ENCODE peak calls at places on chromosomes 6 and 20, in five cellular contexts. L is IMR-90, V is ovary, J is heart left ventricle, Q is A549. X is an unnamed sample.

GRCh38 chr6:22737331-22737730 is 168.0 kb downstream of the HDGFL1 start:
- DNase-seq in L (peak; percentile 53), V (peak; percentile 66), J (no peak), Q (peak; percentile 34), X (peak; percentile 13)

GRCh38 chr20:63454729-63455567 is 17.5 kb downstream of the KCNQ2 start:
- DNase-seq in L (no peak), V (no peak), J (no peak), Q (no peak), X (no peak)

GRCh38 chr20:50073500-50073899 is 39.5 kb downstream of the UBE2V1 start:
- DNase-seq in L (no peak), V (no peak), J (peak; percentile 46), Q (no peak), X (no peak)

GRCh38 chr20:13430346-13431002 is 208.3 kb downstream of the TASP1 start:
- DNase-seq in L (peak; percentile 29), V (no peak), J (no peak), Q (peak; percentile 35), X (no peak)

GRCh38 chr6:150142304-150142656 is 564 bp upstream of the PPP1R14C start:
- DNase-seq in L (no peak), V (no peak), J (no peak), Q (no peak), X (no peak)

GRCh38 chr6:43809417-43810305 is 39.6 kb downstream of the VEGFA start:
- DNase-seq in L (peak; percentile 97), V (no peak), J (no peak), Q (peak; percentile 65), X (no peak)

GRCh38 chr6:1611572-1612385 is 2.1 kb downstream of the FOXC1 start:
- DNase-seq in L (peak; percentile 53), V (no peak), J (no peak), Q (peak; percentile 29), X (peak; percentile 81)

GRCh38 chr6:129131282-129131681 is 248.3 kb downstream of the LAMA2 start:
- DNase-seq in L (no peak), V (peak; percentile 74), J (peak; percentile 57), Q (no peak), X (peak; percentile 84)

GRCh38 chr6:20915626-20916025 is 381.4 kb downstream of the CDKAL1 start:
- DNase-seq in L (no peak), V (no peak), J (no peak), Q (no peak), X (no peak)

GRCh38 chr6:138526822-138527235 is 27.5 kb upstream of the NHSL1 start:
- DNase-seq in L (no peak), V (no peak), J (no peak), Q (no peak), X (no peak)

GRCh38 chr6:168714547-168715260 is 273.7 kb downstream of the SMOC2 start:
- DNase-seq in L (no peak), V (no peak), J (no peak), Q (no peak), X (no peak)

GRCh38 chr20:56826306-56826970 is 197.3 kb downstream of the TFAP2C start:
- DNase-seq in L (peak; percentile 2), V (no peak), J (no peak), Q (no peak), X (no peak)

GRCh38 chr6:108676555-108676954 is 115.8 kb downstream of the FOXO3 start:
- DNase-seq in L (no peak), V (no peak), J (no peak), Q (no peak), X (no peak)

GRCh38 chr6:149508485-149508884 is 23.7 kb upstream of the ZC3H12D start:
- DNase-seq in L (no peak), V (no peak), J (no peak), Q (no peak), X (no peak)

GRCh38 chr6:119138906-119139541 is 60.6 kb upstream of the FAM184A start:
- DNase-seq in L (no peak), V (no peak), J (no peak), Q (no peak), X (peak; percentile 65)

GRCh38 chr6:99613705-99614429 is 7.2 kb downstream of the PRDM13 start:
- DNase-seq in L (no peak), V (no peak), J (peak; percentile 63), Q (peak; percentile 16), X (no peak)

GRCh38 chr20:63469019-63469712 is 3.3 kb downstream of the KCNQ2 start:
- DNase-seq in L (no peak), V (no peak), J (no peak), Q (no peak), X (no peak)

GRCh38 chr6:153140299-153140698 is 9.2 kb upstream of the RGS17 start:
- DNase-seq in L (no peak), V (no peak), J (no peak), Q (no peak), X (no peak)

GRCh38 chr6:34531580-34532201 is 24.4 kb downstream of the SPDEF start:
- DNase-seq in L (peak; percentile 67), V (peak; percentile 75), J (peak; percentile 74), Q (peak; percentile 36), X (no peak)

GRCh38 chr6:126118934-126119333 is 132.6 kb downstream of the TRMT11 start:
- DNase-seq in L (peak; percentile 13), V (no peak), J (no peak), Q (no peak), X (no peak)

GRCh38 chr6:130697661-130698535 is 129.3 kb upstream of the SMLR1 start:
- DNase-seq in L (peak; percentile 66), V (peak; percentile 61), J (no peak), Q (peak; percentile 25), X (peak; percentile 21)

GRCh38 chr20:53652090-53652858 is 58.6 kb upstream of the ZNF217 start:
- DNase-seq in L (peak; percentile 28), V (no peak), J (no peak), Q (peak; percentile 38), X (no peak)

GRCh38 chr20:53654932-53655674 is 61.5 kb upstream of the ZNF217 start:
- DNase-seq in L (no peak), V (no peak), J (no peak), Q (peak; percentile 53), X (peak; percentile 82)

GRCh38 chr20:53656653-53657288 is 63.1 kb upstream of the ZNF217 start:
- DNase-seq in L (peak; percentile 76), V (no peak), J (no peak), Q (no peak), X (no peak)

GRCh38 chr20:53655909-53656652 is 62.4 kb upstream of the ZNF217 start:
- DNase-seq in L (peak; percentile 65), V (no peak), J (no peak), Q (no peak), X (no peak)

DNA sequence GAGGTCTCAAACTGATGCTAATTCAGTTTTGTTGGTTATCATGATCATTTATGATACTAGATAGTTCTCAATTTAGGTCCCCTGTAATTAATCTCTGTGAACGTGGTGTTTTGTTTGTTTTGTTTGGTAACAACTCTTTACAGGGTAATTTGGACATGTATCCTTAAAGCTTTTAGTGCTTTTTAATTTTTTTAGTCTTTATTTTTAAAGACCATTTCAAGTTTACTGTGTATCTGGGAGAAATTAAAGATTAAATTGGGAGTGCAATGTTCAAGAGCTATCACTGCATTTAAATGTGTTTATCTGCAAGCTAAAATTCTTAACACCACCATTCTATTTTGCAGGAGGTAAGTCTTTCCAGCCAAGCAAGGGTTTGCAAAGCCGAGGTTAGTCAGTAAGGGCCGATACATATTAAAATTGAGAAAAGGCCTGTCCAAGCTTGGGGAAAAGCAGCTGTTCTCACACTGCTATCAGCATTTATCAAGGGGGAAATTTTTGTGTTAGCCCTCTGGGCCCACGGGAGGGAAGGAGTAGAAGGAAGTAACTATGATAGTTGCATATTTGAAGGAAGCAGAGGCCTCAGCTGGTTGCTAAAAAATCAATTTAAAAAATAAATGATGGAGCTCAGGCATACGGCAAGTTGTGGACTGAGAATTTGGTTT is 59.4 kb upstream of the ZNF217 start:
- DNase-seq in L (no peak), V (no peak), J (no peak), Q (no peak), X (peak; percentile 64)
- H3K4me3 ChIP-seq in L (no peak overlapping the region), V (no peak overlapping the region), J (no peak overlapping the region), Q (no peak overlapping the region), X (no peak overlapping the region)

GRCh38 chr6:52670502-52671409 is at the start of gene TMEM14A:
- DNase-seq in L (peak; percentile 88), V (peak; percentile 92), J (peak; percentile 99), Q (peak; percentile 90), X (peak; percentile 99)

GRCh38 chr6:52675372-52675771 is 4.5 kb downstream of the TMEM14A start:
- DNase-seq in L (no peak), V (no peak), J (no peak), Q (no peak), X (no peak)

GRCh38 chr6:52667572-52667971 is 3.3 kb upstream of the TMEM14A start:
- DNase-seq in L (no peak), V (no peak), J (no peak), Q (no peak), X (no peak)

GRCh38 chr6:52672422-52673025 is 1.6 kb downstream of the TMEM14A start:
- DNase-seq in L (peak; percentile 45), V (no peak), J (no peak), Q (no peak), X (no peak)
- TF ChIP-seq POLR2A in L (no peak), V (no peak), J (no peak), Q (no peak), X (no peak)

GRCh38 chr20:1391640-1392442 is 1.0 kb downstream of the FKBP1A start:
- DNase-seq in L (peak; percentile 43), V (no peak), J (no peak), Q (no peak), X (no peak)

GRCh38 chr20:1392443-1392692 is 486 bp downstream of the FKBP1A start:
- DNase-seq in L (no peak), V (no peak), J (no peak), Q (no peak), X (no peak)

GRCh38 chr20:1389703-1390385 is 3.0 kb downstream of the FKBP1A start:
- DNase-seq in L (no peak), V (no peak), J (no peak), Q (no peak), X (no peak)

GRCh38 chr20:1388706-1389483 is 4.0 kb downstream of the FKBP1A start:
- DNase-seq in L (no peak), V (no peak), J (no peak), Q (no peak), X (peak; percentile 75)

DNA sequence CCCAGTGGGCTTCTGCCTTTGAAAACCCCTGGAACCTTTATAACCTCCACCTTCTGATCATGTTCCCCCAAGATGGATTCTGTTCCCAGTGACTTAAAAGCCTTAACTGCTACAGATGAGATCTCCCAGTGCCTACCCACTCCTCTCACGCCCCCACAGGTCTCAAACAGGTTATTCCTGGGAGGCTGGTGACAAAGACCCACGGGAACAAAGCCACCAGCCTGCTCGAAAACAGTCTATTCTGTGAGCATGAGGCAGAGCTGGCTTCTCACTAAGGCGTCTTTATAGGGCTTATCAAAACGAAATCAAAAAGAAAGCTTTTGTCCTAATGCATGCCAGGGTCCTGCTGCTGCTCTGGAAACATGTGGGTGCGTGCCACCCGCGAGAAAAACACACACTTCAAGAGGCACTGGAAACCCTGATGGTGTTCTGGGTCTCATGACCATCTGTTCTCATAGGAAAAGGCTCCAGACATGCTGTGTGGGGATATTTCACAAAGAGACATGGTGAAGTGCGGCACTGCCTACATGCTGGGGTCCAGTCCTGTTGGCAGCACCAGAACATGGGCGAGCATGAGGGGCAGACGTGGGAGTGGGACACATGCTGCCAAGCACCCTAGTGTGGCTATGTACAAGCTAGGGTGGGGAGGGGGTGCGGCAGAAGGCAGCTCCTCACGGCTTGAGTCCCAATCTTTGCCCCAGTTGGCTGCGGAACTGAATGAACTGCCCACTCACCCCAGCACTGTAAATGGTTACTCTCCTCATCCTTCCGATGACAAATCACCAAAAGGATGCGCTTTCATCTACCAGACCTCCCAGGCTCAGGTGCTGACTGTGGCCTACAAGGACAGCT is 2.1 kb downstream of the FKBP1A start:
- DNase-seq in L (no peak), V (no peak), J (no peak), Q (no peak), X (peak; percentile 68)
- H3K4me3 ChIP-seq in L (peak overlapping the region; percentile 65), V (peak overlapping the region; percentile 82), J (peak overlapping the region; percentile 93), Q (peak overlapping the region; percentile 96), X (no peak overlapping the region)

GRCh38 chr20:32743237-32744112 is at the start of gene COMMD7:
- DNase-seq in L (peak; percentile 44), V (peak; percentile 54), J (peak; percentile 89), Q (peak; percentile 69), X (peak; percentile 92)
- TF ChIP-seq POLR2A in L (peak; percentile 46), V (no peak), J (no peak), Q (peak; percentile 33), X (no peak)